ENCODE peak calls at places on chromosomes 4 and X, in nine cellular contexts. Z, R, I, E, V, S, H, D and C are unnamed samples.

GRCh38 chr4:147824316-147824715 is 92.4 kb downstream of the ARHGAP10 start:
- DNase-seq in Z (no peak), R (no peak), I (no peak), E (no peak), V (no peak), S (no peak), H (no peak), D (no peak), C (no peak)

GRCh38 chr4:91092398-91092955 is 965.3 kb downstream of the CCSER1 start:
- DNase-seq in Z (no peak), R (peak; percentile 20), I (no peak), E (no peak), V (no peak), S (no peak), H (no peak), D (no peak), C (no peak)

GRCh38 chr4:177554966-177555574 is 112.8 kb upstream of the AGA start:
- DNase-seq in Z (peak; percentile 52), R (peak; percentile 16), I (no peak), E (no peak), V (peak; percentile 24), S (no peak), H (no peak), D (no peak), C (no peak)

GRCh38 chr4:124946696-124947095 is 234.2 kb upstream of the ANKRD50 start:
- DNase-seq in Z (no peak), R (peak; percentile 28), I (no peak), E (no peak), V (no peak), S (no peak), H (no peak), D (no peak), C (no peak)

GRCh38 chr4:9800878-9801277 is 19.4 kb downstream of the DRD5 start:
- DNase-seq in Z (no peak), R (no peak), I (no peak), E (no peak), V (peak; percentile 2), S (no peak), H (no peak), D (no peak), C (no peak)

GRCh38 chrX:155888139-155888538 is 7.0 kb downstream of the VAMP7 start:
- DNase-seq in Z (no peak), R (peak; percentile 53), I (no peak), E (no peak), V (peak; percentile 83), S (no peak), H (no peak), D (peak; percentile 29), C (no peak)

GRCh38 chrX:48751343-48751742 is 10.2 kb upstream of the GLOD5 start:
- DNase-seq in Z (no peak), R (no peak), I (no peak), E (no peak), V (no peak), S (no peak), H (no peak), D (no peak), C (no peak)

GRCh38 chr4:94897023-94897422 is 139.3 kb downstream of the BMPR1B start:
- DNase-seq in Z (no peak), R (no peak), I (no peak), E (no peak), V (no peak), S (no peak), H (no peak), D (no peak), C (no peak)

GRCh38 chrX:9851890-9852289 is 65.7 kb downstream of the SHROOM2 start:
- DNase-seq in Z (no peak), R (no peak), I (no peak), E (no peak), V (no peak), S (no peak), H (no peak), D (no peak), C (no peak)

GRCh38 chr4:177393236-177393635 is 49.0 kb downstream of the AGA start:
- DNase-seq in Z (no peak), R (no peak), I (no peak), E (no peak), V (no peak), S (no peak), H (no peak), D (no peak), C (no peak)

GRCh38 chr4:62209757-62210156 is 1009.6 kb downstream of the ADGRL3 start:
- DNase-seq in Z (no peak), R (no peak), I (no peak), E (no peak), V (no peak), S (no peak), H (no peak), D (no peak), C (no peak)

GRCh38 chrX:87160435-87161010 is 357.1 kb upstream of the KLHL4 start:
- DNase-seq in Z (no peak), R (no peak), I (no peak), E (no peak), V (no peak), S (no peak), H (no peak), D (no peak), C (no peak)

GRCh38 chr4:37977471-37978452 is 17.6 kb downstream of the PTTG2 start:
- DNase-seq in Z (peak; percentile 72), R (peak; percentile 40), I (peak; percentile 22), E (peak; percentile 89), V (peak; percentile 69), S (peak; percentile 90), H (peak; percentile 75), D (no peak), C (no peak)

GRCh38 chrX:153061732-153062131 is 5.5 kb downstream of the PNMA3 start:
- DNase-seq in Z (no peak), R (peak; percentile 42), I (no peak), E (no peak), V (peak; percentile 34), S (no peak), H (no peak), D (peak; percentile 10), C (no peak)

GRCh38 chr4:153257151-153257620 is 52.9 kb downstream of the TRIM2 start:
- DNase-seq in Z (peak; percentile 39), R (no peak), I (no peak), E (peak; percentile 29), V (peak; percentile 65), S (no peak), H (no peak), D (no peak), C (no peak)

GRCh38 chrX:29315931-29316330 is 728.7 kb downstream of the IL1RAPL1 start:
- DNase-seq in Z (no peak), R (no peak), I (no peak), E (no peak), V (no peak), S (no peak), H (no peak), D (no peak), C (no peak)

GRCh38 chr4:102616661-102617060 is 115.5 kb downstream of the NFKB1 start:
- DNase-seq in Z (no peak), R (no peak), I (no peak), E (no peak), V (no peak), S (no peak), H (no peak), D (no peak), C (no peak)

GRCh38 chr4:105843941-105844340 is 51.3 kb upstream of the NPNT start:
- DNase-seq in Z (no peak), R (no peak), I (no peak), E (no peak), V (peak; percentile 13), S (no peak), H (no peak), D (peak; percentile 4), C (no peak)

GRCh38 chr4:137387924-137388323 is 144.4 kb downstream of the PCDH18 start:
- DNase-seq in Z (no peak), R (no peak), I (no peak), E (no peak), V (peak; percentile 77), S (no peak), H (no peak), D (no peak), C (no peak)

GRCh38 chr4:7956306-7957112 is 16.8 kb upstream of the AFAP1 start:
- DNase-seq in Z (no peak), R (peak; percentile 92), I (no peak), E (no peak), V (peak; percentile 63), S (no peak), H (no peak), D (no peak), C (no peak)

GRCh38 chr4:55347610-55348228 is 1.7 kb downstream of the SRD5A3 start:
- DNase-seq in Z (no peak), R (no peak), I (no peak), E (no peak), V (no peak), S (no peak), H (no peak), D (no peak), C (no peak)

GRCh38 chr4:155582971-155583437 is 83.6 kb upstream of the GUCY1A1 start:
- DNase-seq in Z (no peak), R (peak; percentile 82), I (no peak), E (no peak), V (peak; percentile 43), S (no peak), H (no peak), D (no peak), C (no peak)

GRCh38 chr4:79862842-79863241 is 210.2 kb downstream of the ANTXR2 start:
- DNase-seq in Z (no peak), R (no peak), I (no peak), E (peak; percentile 28), V (no peak), S (no peak), H (no peak), D (no peak), C (no peak)

GRCh38 chr4:15144249-15144966 is 142.1 kb downstream of the CPEB2 start:
- DNase-seq in Z (no peak), R (no peak), I (no peak), E (no peak), V (no peak), S (no peak), H (no peak), D (no peak), C (no peak)
- TF ChIP-seq CTCF in Z (peak; percentile 9), R (peak; percentile 8), I (no peak), E (no peak), V (no peak), S (no peak), H (no peak), D (no peak), C (peak; percentile 67)

GRCh38 chrX:128518508-128518907 is 466.3 kb upstream of the ACTRT1 start:
- DNase-seq in Z (no peak), R (peak; percentile 7), I (no peak), E (no peak), V (no peak), S (no peak), H (no peak), D (no peak), C (no peak)
- TF ChIP-seq CTCF in Z (no peak), R (peak; percentile 79), I (no peak), E (no peak), V (no peak), S (no peak), H (no peak), D (no peak), C (peak; percentile 56)

GRCh38 chr4:13537832-13538177 is 6.5 kb downstream of the NKX3-2 start:
- DNase-seq in Z (no peak), R (no peak), I (no peak), E (no peak), V (no peak), S (peak; percentile 37), H (no peak), D (no peak), C (no peak)
- TF ChIP-seq CTCF in Z (no peak), R (no peak), I (no peak), E (no peak), V (no peak), S (no peak), H (no peak), D (no peak), C (no peak)

GRCh38 chr4:83753260-83753659 is 217.4 kb downstream of the GPAT3 start:
- DNase-seq in Z (no peak), R (no peak), I (no peak), E (no peak), V (no peak), S (no peak), H (no peak), D (no peak), C (no peak)
- TF ChIP-seq CTCF in Z (no peak), R (peak; percentile 6), I (no peak), E (no peak), V (peak; percentile 23), S (no peak), H (no peak), D (peak; percentile 17), C (no peak)